ENCODE peak calls at places on chromosome 6, in six cellular contexts. One of them, this sample, is unnamed.

GRCh38 chr6:149334682-149335160 is 17.2 kb downstream of the TAB2 start:
- DNase-seq in NCI-H1930: no peak
- DNase-seq in T follicular helper cell: no peak
- DNase-seq in nephron progenitor cell: no peak
- DNase-seq in NCI-H2171: no peak
- DNase-seq in SW 1271: peak
- DNase-seq in this sample: no peak

GRCh38 chr6:32154514-32155161 is 697 bp downstream of the PPT2 start:
- DNase-seq in NCI-H1930: peak
- DNase-seq in T follicular helper cell: peak
- DNase-seq in nephron progenitor cell: peak
- DNase-seq in NCI-H2171: peak
- DNase-seq in SW 1271: peak
- DNase-seq in this sample: peak

GRCh38 chr6:158686791-158687381 is 37.0 kb downstream of the SYTL3 start:
- DNase-seq in NCI-H1930: no peak
- DNase-seq in T follicular helper cell: peak
- DNase-seq in nephron progenitor cell: no peak
- DNase-seq in NCI-H2171: no peak
- DNase-seq in SW 1271: no peak
- DNase-seq in this sample: no peak

GRCh38 chr6:13766201-13766634 is 48.1 kb downstream of the MCUR1 start:
- DNase-seq in NCI-H1930: no peak
- DNase-seq in T follicular helper cell: no peak
- DNase-seq in nephron progenitor cell: no peak
- DNase-seq in NCI-H2171: peak
- DNase-seq in SW 1271: no peak
- DNase-seq in this sample: no peak

GRCh38 chr6:35611235-35611634 is 77.5 kb downstream of the FKBP5 start:
- DNase-seq in NCI-H1930: no peak
- DNase-seq in T follicular helper cell: no peak
- DNase-seq in nephron progenitor cell: no peak
- DNase-seq in NCI-H2171: no peak
- DNase-seq in SW 1271: no peak
- DNase-seq in this sample: no peak

GRCh38 chr6:5511924-5512323 is 250.6 kb downstream of the FARS2 start:
- DNase-seq in NCI-H1930: no peak
- DNase-seq in T follicular helper cell: no peak
- DNase-seq in nephron progenitor cell: no peak
- DNase-seq in NCI-H2171: no peak
- DNase-seq in SW 1271: no peak
- DNase-seq in this sample: no peak

GRCh38 chr6:41914343-41914742 is 6.6 kb downstream of the MED20 start:
- DNase-seq in NCI-H1930: no peak
- DNase-seq in T follicular helper cell: no peak
- DNase-seq in nephron progenitor cell: no peak
- DNase-seq in NCI-H2171: no peak
- DNase-seq in SW 1271: no peak
- DNase-seq in this sample: no peak

GRCh38 chr6:125986956-125987617 is 747 bp downstream of the TRMT11 start:
- DNase-seq in NCI-H1930: no peak
- DNase-seq in T follicular helper cell: no peak
- DNase-seq in nephron progenitor cell: no peak
- DNase-seq in NCI-H2171: no peak
- DNase-seq in SW 1271: peak
- DNase-seq in this sample: no peak

GRCh38 chr6:169786349-169786748 is 34.9 kb downstream of the ERMARD start:
- DNase-seq in NCI-H1930: no peak
- DNase-seq in T follicular helper cell: no peak
- DNase-seq in nephron progenitor cell: no peak
- DNase-seq in NCI-H2171: no peak
- DNase-seq in SW 1271: no peak
- DNase-seq in this sample: no peak

GRCh38 chr6:163364641-163365040 is 49.9 kb upstream of the QKI start:
- DNase-seq in NCI-H1930: no peak
- DNase-seq in T follicular helper cell: no peak
- DNase-seq in nephron progenitor cell: no peak
- DNase-seq in NCI-H2171: no peak
- DNase-seq in SW 1271: no peak
- DNase-seq in this sample: no peak

GRCh38 chr6:137709424-137710281 is 157.4 kb upstream of the TNFAIP3 start:
- DNase-seq in NCI-H1930: no peak
- DNase-seq in T follicular helper cell: no peak
- DNase-seq in nephron progenitor cell: no peak
- DNase-seq in NCI-H2171: no peak
- DNase-seq in SW 1271: no peak
- DNase-seq in this sample: no peak

GRCh38 chr6:138267971-138268895 is 49.9 kb upstream of the PBOV1 start:
- DNase-seq in NCI-H1930: no peak
- DNase-seq in T follicular helper cell: no peak
- DNase-seq in nephron progenitor cell: no peak
- DNase-seq in NCI-H2171: no peak
- DNase-seq in SW 1271: no peak
- DNase-seq in this sample: no peak

GRCh38 chr6:36963451-36964290 is 9.1 kb downstream of the PI16 start:
- DNase-seq in NCI-H1930: no peak
- DNase-seq in T follicular helper cell: no peak
- DNase-seq in nephron progenitor cell: no peak
- DNase-seq in NCI-H2171: no peak
- DNase-seq in SW 1271: no peak
- DNase-seq in this sample: peak

GRCh38 chr6:137112067-137112355 is 61.4 kb downstream of the IL22RA2 start:
- DNase-seq in NCI-H1930: no peak
- DNase-seq in T follicular helper cell: no peak
- DNase-seq in nephron progenitor cell: no peak
- DNase-seq in NCI-H2171: no peak
- DNase-seq in SW 1271: no peak
- DNase-seq in this sample: no peak

GRCh38 chr6:149233056-149233715 is 84.3 kb upstream of the TAB2 start:
- DNase-seq in NCI-H1930: no peak
- DNase-seq in T follicular helper cell: no peak
- DNase-seq in nephron progenitor cell: no peak
- DNase-seq in NCI-H2171: no peak
- DNase-seq in SW 1271: peak
- DNase-seq in this sample: no peak

GRCh38 chr6:53282234-53282633 is 66.5 kb downstream of the ELOVL5 start:
- DNase-seq in NCI-H1930: no peak
- DNase-seq in T follicular helper cell: no peak
- DNase-seq in nephron progenitor cell: no peak
- DNase-seq in NCI-H2171: no peak
- DNase-seq in SW 1271: no peak
- DNase-seq in this sample: no peak

GRCh38 chr6:164322533-164322932 is 908.0 kb downstream of the QKI start:
- DNase-seq in NCI-H1930: no peak
- DNase-seq in T follicular helper cell: no peak
- DNase-seq in nephron progenitor cell: no peak
- DNase-seq in NCI-H2171: no peak
- DNase-seq in SW 1271: peak
- DNase-seq in this sample: no peak

GRCh38 chr6:106101466-106101865 is 15.3 kb downstream of the PRDM1 start:
- DNase-seq in NCI-H1930: no peak
- DNase-seq in T follicular helper cell: no peak
- DNase-seq in nephron progenitor cell: no peak
- DNase-seq in NCI-H2171: no peak
- DNase-seq in SW 1271: no peak
- DNase-seq in this sample: no peak

GRCh38 chr6:41690541-41691330 is 44.7 kb downstream of the TFEB start:
- DNase-seq in NCI-H1930: no peak
- DNase-seq in T follicular helper cell: no peak
- DNase-seq in nephron progenitor cell: no peak
- DNase-seq in NCI-H2171: no peak
- DNase-seq in SW 1271: no peak
- DNase-seq in this sample: no peak

GRCh38 chr6:160265869-160266476 is 7.4 kb upstream of the SLC22A2 start:
- DNase-seq in NCI-H1930: no peak
- DNase-seq in T follicular helper cell: no peak
- DNase-seq in nephron progenitor cell: no peak
- DNase-seq in NCI-H2171: no peak
- DNase-seq in SW 1271: no peak
- DNase-seq in this sample: no peak

GRCh38 chr6:1840491-1841121 is 230.9 kb downstream of the FOXC1 start:
- DNase-seq in NCI-H1930: no peak
- DNase-seq in T follicular helper cell: no peak
- DNase-seq in nephron progenitor cell: no peak
- DNase-seq in NCI-H2171: no peak
- DNase-seq in SW 1271: no peak
- DNase-seq in this sample: no peak

GRCh38 chr6:73713426-73714147 is 17.6 kb downstream of the CD109 start:
- DNase-seq in NCI-H1930: no peak
- DNase-seq in T follicular helper cell: no peak
- DNase-seq in nephron progenitor cell: no peak
- DNase-seq in NCI-H2171: no peak
- DNase-seq in SW 1271: no peak
- DNase-seq in this sample: no peak

GRCh38 chr6:158978752-158979151 is 21.2 kb downstream of the RSPH3 start:
- DNase-seq in NCI-H1930: no peak
- DNase-seq in T follicular helper cell: no peak
- DNase-seq in nephron progenitor cell: no peak
- DNase-seq in NCI-H2171: no peak
- DNase-seq in SW 1271: no peak
- DNase-seq in this sample: no peak

GRCh38 chr6:65706436-65706835 is 590 bp downstream of the EYS start:
- DNase-seq in NCI-H1930: peak
- DNase-seq in T follicular helper cell: no peak
- DNase-seq in nephron progenitor cell: no peak
- DNase-seq in NCI-H2171: no peak
- DNase-seq in SW 1271: no peak
- DNase-seq in this sample: no peak

GRCh38 chr6:18741741-18742140 is 354.6 kb downstream of the RNF144B start:
- DNase-seq in NCI-H1930: no peak
- DNase-seq in T follicular helper cell: no peak
- DNase-seq in nephron progenitor cell: no peak
- DNase-seq in NCI-H2171: no peak
- DNase-seq in SW 1271: no peak
- DNase-seq in this sample: no peak

GRCh38 chr6:27814665-27815424 is 97.4 kb downstream of the OR2B2 start:
- DNase-seq in NCI-H1930: peak
- DNase-seq in T follicular helper cell: peak
- DNase-seq in nephron progenitor cell: peak
- DNase-seq in NCI-H2171: peak
- DNase-seq in SW 1271: peak
- DNase-seq in this sample: peak

GRCh38 chr6:33172307-33173227 is 19.7 kb downstream of the COL11A2 start:
- DNase-seq in NCI-H1930: no peak
- DNase-seq in T follicular helper cell: no peak
- DNase-seq in nephron progenitor cell: peak
- DNase-seq in NCI-H2171: no peak
- DNase-seq in SW 1271: no peak
- DNase-seq in this sample: peak